ENCODE peak calls at places on chromosomes 6 and 20, in four cellular contexts. One of them, this sample, is unnamed. For H3K9me3, the result is how much of the 10 kb centered on the place peaks cover.

GRCh38 chr20:51528263-51529026 is 14.1 kb downstream of the NFATC2 start:
- DNase-seq in suprapubic skin: no peak
- DNase-seq in GM23248: no peak
- DNase-seq in right lobe of liver: no peak
- DNase-seq in this sample: no peak

GRCh38 chr6:100493206-100493888 is 28.6 kb upstream of the SIM1 start:
- DNase-seq in suprapubic skin: no peak
- DNase-seq in GM23248: no peak
- DNase-seq in right lobe of liver: no peak
- DNase-seq in this sample: no peak

GRCh38 chr20:714453-714852 is 38.9 kb upstream of the SCRT2 start:
- DNase-seq in suprapubic skin: no peak
- DNase-seq in GM23248: no peak
- DNase-seq in right lobe of liver: no peak
- DNase-seq in this sample: no peak

GRCh38 chr20:48928832-48929725 is 7.6 kb downstream of the ARFGEF2 start:
- DNase-seq in suprapubic skin: no peak
- DNase-seq in GM23248: peak
- DNase-seq in right lobe of liver: no peak
- DNase-seq in this sample: no peak

GRCh38 chr6:130836071-130836670 is 9.0 kb downstream of the SMLR1 start:
- DNase-seq in suprapubic skin: no peak
- DNase-seq in GM23248: no peak
- DNase-seq in right lobe of liver: no peak
- DNase-seq in this sample: no peak

GRCh38 chr6:28880894-28881780 is 42.6 kb downstream of the TRIM27 start:
- DNase-seq in suprapubic skin: no peak
- DNase-seq in GM23248: peak
- DNase-seq in right lobe of liver: no peak
- DNase-seq in this sample: peak

GRCh38 chr20:19692685-19693119 is 65.4 kb upstream of the RIN2 start:
- DNase-seq in suprapubic skin: no peak
- DNase-seq in GM23248: peak
- DNase-seq in right lobe of liver: no peak
- DNase-seq in this sample: no peak

GRCh38 chr6:127328043-127328442 is 15.4 kb downstream of the ECHDC1 start:
- DNase-seq in suprapubic skin: no peak
- DNase-seq in GM23248: peak
- DNase-seq in right lobe of liver: no peak
- DNase-seq in this sample: no peak

GRCh38 chr20:8144282-8145245 is 12.5 kb downstream of the PLCB1 start:
- DNase-seq in suprapubic skin: no peak
- DNase-seq in GM23248: peak
- DNase-seq in right lobe of liver: no peak
- DNase-seq in this sample: no peak

GRCh38 chr20:57734754-57735153 is 24.9 kb upstream of the PMEPA1 start:
- DNase-seq in suprapubic skin: no peak
- DNase-seq in GM23248: no peak
- DNase-seq in right lobe of liver: peak
- DNase-seq in this sample: no peak

GRCh38 chr20:57738053-57738452 is 28.2 kb upstream of the PMEPA1 start:
- DNase-seq in suprapubic skin: no peak
- DNase-seq in GM23248: no peak
- DNase-seq in right lobe of liver: no peak
- DNase-seq in this sample: no peak

GRCh38 chr20:57737349-57737748 is 27.5 kb upstream of the PMEPA1 start:
- DNase-seq in suprapubic skin: no peak
- DNase-seq in GM23248: no peak
- DNase-seq in right lobe of liver: no peak
- DNase-seq in this sample: no peak

GRCh38 chr20:57736738-57737347 is 27.0 kb upstream of the PMEPA1 start:
- DNase-seq in suprapubic skin: no peak
- DNase-seq in GM23248: no peak
- DNase-seq in right lobe of liver: peak
- DNase-seq in this sample: no peak

GRCh38 chr20:57735831-57736737 is 26.3 kb upstream of the PMEPA1 start:
- DNase-seq in suprapubic skin: no peak
- DNase-seq in GM23248: no peak
- DNase-seq in right lobe of liver: peak
- DNase-seq in this sample: no peak
- H3K4me3 ChIP-seq in suprapubic skin: no peak
- H3K4me3 ChIP-seq in GM23248: no peak
- H3K4me3 ChIP-seq in right lobe of liver: no peak
- H3K4me3 ChIP-seq in this sample: no peak

GRCh38 chr6:27280064-27280539 is 32.0 kb downstream of the POM121L2 start:
- DNase-seq in suprapubic skin: no peak
- DNase-seq in GM23248: peak
- DNase-seq in right lobe of liver: no peak
- DNase-seq in this sample: no peak

GRCh38 chr6:27280540-27281000 is 31.5 kb downstream of the POM121L2 start:
- DNase-seq in suprapubic skin: no peak
- DNase-seq in GM23248: no peak
- DNase-seq in right lobe of liver: no peak
- DNase-seq in this sample: no peak

GRCh38 chr6:27281105-27281539 is 31.0 kb downstream of the POM121L2 start:
- DNase-seq in suprapubic skin: no peak
- DNase-seq in GM23248: no peak
- DNase-seq in right lobe of liver: no peak
- DNase-seq in this sample: no peak

GRCh38 chr6:27281569-27281968 is 30.5 kb downstream of the POM121L2 start:
- DNase-seq in suprapubic skin: no peak
- DNase-seq in GM23248: no peak
- DNase-seq in right lobe of liver: no peak
- DNase-seq in this sample: no peak

GRCh38 chr6:27279513-27280063 is 32.1 kb downstream of the PRSS16 start:
- DNase-seq in suprapubic skin: no peak
- DNase-seq in GM23248: no peak
- DNase-seq in right lobe of liver: no peak
- DNase-seq in this sample: no peak
- H3K9me3 ChIP-seq in suprapubic skin: under half
- H3K9me3 ChIP-seq in GM23248: under half
- H3K9me3 ChIP-seq in right lobe of liver: under half
- H3K9me3 ChIP-seq in this sample: under half

GRCh38 chr6:87807423-87807978 is 105.5 kb upstream of the AKIRIN2 start:
- DNase-seq in suprapubic skin: no peak
- DNase-seq in GM23248: no peak
- DNase-seq in right lobe of liver: no peak
- DNase-seq in this sample: no peak
- H3K4me3 ChIP-seq in suprapubic skin: no peak
- H3K4me3 ChIP-seq in GM23248: no peak
- H3K4me3 ChIP-seq in right lobe of liver: no peak
- H3K4me3 ChIP-seq in this sample: no peak

GRCh38 chr6:125454351-125454750 is 152.6 kb upstream of the HDDC2 start:
- DNase-seq in suprapubic skin: no peak
- DNase-seq in GM23248: no peak
- DNase-seq in right lobe of liver: no peak
- DNase-seq in this sample: no peak
- H3K9me3 ChIP-seq in suprapubic skin: under half
- H3K9me3 ChIP-seq in GM23248: under half
- H3K9me3 ChIP-seq in right lobe of liver: under half
- H3K9me3 ChIP-seq in this sample: under half

DNA sequence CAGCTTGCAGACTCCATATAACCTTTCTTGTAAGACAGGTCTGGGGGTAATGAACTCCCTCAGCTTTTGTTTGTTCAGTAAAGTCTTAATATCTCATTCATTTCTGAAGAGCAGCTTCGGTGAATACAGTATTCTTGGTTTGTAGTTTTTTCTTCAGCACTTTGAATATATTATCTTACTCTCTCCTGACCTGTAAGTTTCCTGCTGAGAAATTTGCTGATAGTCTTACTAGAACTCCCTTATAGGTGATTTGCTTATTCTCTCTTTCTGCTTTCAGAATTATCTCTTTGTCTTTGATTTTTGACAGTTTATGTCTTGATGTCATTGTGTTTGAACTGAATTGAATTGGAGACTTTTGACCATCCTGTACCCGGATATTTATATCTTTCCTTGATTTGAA is 35.3 kb upstream of the SLC22A3 start:
- DNase-seq in suprapubic skin: no peak
- DNase-seq in GM23248: no peak
- DNase-seq in right lobe of liver: no peak
- DNase-seq in this sample: no peak
- H3K4me3 ChIP-seq in suprapubic skin: no peak
- H3K4me3 ChIP-seq in GM23248: no peak
- H3K4me3 ChIP-seq in right lobe of liver: no peak
- H3K4me3 ChIP-seq in this sample: no peak

GRCh38 chr20:59676126-59676876 is 72.0 kb downstream of the PHACTR3 start:
- DNase-seq in suprapubic skin: no peak
- DNase-seq in GM23248: no peak
- DNase-seq in right lobe of liver: no peak
- DNase-seq in this sample: no peak

GRCh38 chr20:59672576-59672975 is 68.2 kb downstream of the PHACTR3 start:
- DNase-seq in suprapubic skin: no peak
- DNase-seq in GM23248: no peak
- DNase-seq in right lobe of liver: no peak
- DNase-seq in this sample: no peak

GRCh38 chr20:59671661-59672471 is 67.5 kb downstream of the PHACTR3 start:
- DNase-seq in suprapubic skin: no peak
- DNase-seq in GM23248: no peak
- DNase-seq in right lobe of liver: no peak
- DNase-seq in this sample: no peak

GRCh38 chr20:59673288-59673997 is 69.1 kb downstream of the PHACTR3 start:
- DNase-seq in suprapubic skin: no peak
- DNase-seq in GM23248: no peak
- DNase-seq in right lobe of liver: no peak
- DNase-seq in this sample: peak

DNA sequence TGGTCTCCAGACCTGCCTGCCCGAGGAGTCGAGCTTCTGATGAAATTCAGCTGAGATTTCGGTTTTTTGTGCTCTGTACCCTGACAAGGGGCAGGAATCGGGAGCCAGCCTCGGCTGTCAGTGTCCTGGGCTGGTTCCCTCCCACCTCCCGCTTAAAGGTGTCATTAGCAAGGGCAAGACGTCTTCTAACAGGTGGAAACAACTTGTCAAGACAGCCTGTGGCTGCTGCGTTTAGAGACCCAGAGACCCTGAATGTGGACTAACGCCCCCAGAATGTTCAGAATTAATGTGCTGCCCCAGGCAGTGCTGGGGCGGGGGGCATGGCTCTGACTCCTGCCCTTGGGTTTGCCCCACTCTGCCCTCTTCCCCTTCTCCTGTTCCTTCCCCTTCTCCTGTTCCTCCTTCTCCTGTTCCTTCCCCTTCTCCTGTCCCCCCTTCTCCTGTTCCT is 69.7 kb downstream of the PHACTR3 start:
- DNase-seq in suprapubic skin: no peak
- DNase-seq in GM23248: no peak
- DNase-seq in right lobe of liver: no peak
- DNase-seq in this sample: no peak
- H3K9me3 ChIP-seq in suprapubic skin: under half
- H3K9me3 ChIP-seq in GM23248: under half
- H3K9me3 ChIP-seq in right lobe of liver: under half
- H3K9me3 ChIP-seq in this sample: under half

GRCh38 chr20:31968299-31969126 is 562 bp downstream of the XKR7 start:
- DNase-seq in suprapubic skin: no peak
- DNase-seq in GM23248: peak
- DNase-seq in right lobe of liver: peak
- DNase-seq in this sample: peak

GRCh38 chr20:31967830-31968249 is at the start of gene XKR7:
- DNase-seq in suprapubic skin: no peak
- DNase-seq in GM23248: no peak
- DNase-seq in right lobe of liver: no peak
- DNase-seq in this sample: no peak

GRCh38 chr20:31962741-31963140 is 5.2 kb upstream of the XKR7 start:
- DNase-seq in suprapubic skin: no peak
- DNase-seq in GM23248: no peak
- DNase-seq in right lobe of liver: no peak
- DNase-seq in this sample: no peak

GRCh38 chr20:31972481-31973386 is 4.8 kb downstream of the XKR7 start:
- DNase-seq in suprapubic skin: no peak
- DNase-seq in GM23248: peak
- DNase-seq in right lobe of liver: no peak
- DNase-seq in this sample: no peak

DNA sequence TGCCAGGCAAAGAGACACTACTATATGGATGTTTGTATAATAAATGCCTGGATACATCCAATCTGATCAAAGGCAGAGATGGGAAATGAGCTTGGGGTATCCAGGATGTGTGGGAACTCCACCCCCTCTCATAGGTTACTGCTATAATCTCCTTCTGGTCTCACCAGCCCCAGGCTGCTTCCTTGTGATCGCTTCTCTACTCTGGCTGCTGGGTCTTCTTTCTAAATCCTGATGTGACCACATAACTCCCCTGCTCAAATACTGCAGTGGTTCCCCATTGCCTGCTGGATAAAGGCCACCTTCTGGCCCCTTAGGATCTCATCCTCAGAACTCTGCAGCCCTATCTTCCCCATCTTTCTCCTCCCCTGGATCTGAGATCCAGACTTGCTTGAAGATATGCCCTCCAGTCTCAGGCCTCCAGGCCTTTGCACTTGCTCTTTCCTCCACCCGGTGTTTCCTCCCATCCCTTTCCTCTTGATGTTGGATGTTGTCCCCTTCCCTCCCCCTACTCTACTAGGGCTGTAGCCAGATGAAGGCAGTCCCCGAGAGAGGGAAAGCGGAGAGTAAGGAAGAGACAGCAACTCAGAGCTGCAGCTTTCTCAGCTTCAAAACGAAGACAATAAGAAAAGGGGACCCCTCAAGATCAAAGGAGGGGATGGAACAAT is 828 bp upstream of the XKR7 start:
- DNase-seq in suprapubic skin: no peak
- DNase-seq in GM23248: no peak
- DNase-seq in right lobe of liver: no peak
- DNase-seq in this sample: no peak
- H3K4me3 ChIP-seq in suprapubic skin: no peak
- H3K4me3 ChIP-seq in GM23248: no peak
- H3K4me3 ChIP-seq in right lobe of liver: no peak
- H3K4me3 ChIP-seq in this sample: no peak

GRCh38 chr20:11378252-11378651 is 539.4 kb upstream of the BTBD3 start:
- DNase-seq in suprapubic skin: no peak
- DNase-seq in GM23248: no peak
- DNase-seq in right lobe of liver: no peak
- DNase-seq in this sample: no peak
- H3K9me3 ChIP-seq in suprapubic skin: under half
- H3K9me3 ChIP-seq in GM23248: under half
- H3K9me3 ChIP-seq in right lobe of liver: under half
- H3K9me3 ChIP-seq in this sample: under half

DNA sequence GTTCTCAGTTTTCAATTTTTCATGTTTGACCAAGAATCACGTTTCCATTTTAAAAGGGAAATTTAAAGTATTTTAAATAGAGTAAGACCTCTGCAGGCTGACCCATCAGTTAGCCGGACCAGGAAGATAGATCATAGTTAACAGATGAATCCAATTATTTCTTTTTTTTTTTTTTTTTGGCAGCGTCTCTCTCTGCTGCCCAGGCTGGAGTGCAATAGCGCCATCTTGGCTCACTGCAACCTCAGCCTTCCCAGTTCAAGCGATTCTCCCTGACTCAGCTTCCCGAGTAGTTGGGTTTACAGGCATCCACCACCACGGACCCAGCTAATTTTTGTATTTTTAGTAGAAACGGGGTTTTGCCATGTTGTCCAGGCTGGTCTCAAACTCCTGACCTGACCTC is 256.7 kb upstream of the CNR1 start:
- DNase-seq in suprapubic skin: no peak
- DNase-seq in GM23248: peak
- DNase-seq in right lobe of liver: no peak
- DNase-seq in this sample: no peak
- H3K4me3 ChIP-seq in suprapubic skin: no peak
- H3K4me3 ChIP-seq in GM23248: no peak
- H3K4me3 ChIP-seq in right lobe of liver: no peak
- H3K4me3 ChIP-seq in this sample: no peak

This sample was measured in kidney.